ENCODE peak calls at places on chromosome 16, in eight cellular contexts. One of them, this sample, is unnamed.

GRCh38 chr16:11796227-11797165 is 562 bp downstream of the ZC3H7A start:
- DNase-seq in activated naive CD4-positive, alpha-beta T cell treated with Interleukin-2 at 50 U/mL for 16 hours: peak
- DNase-seq in left kidney: peak
- DNase-seq in uterus: peak
- DNase-seq in activated CD4-positive, alpha-beta T cell treated with anti-CD3 and anti-CD28 coated beads, Interleukin-2, amount 50 U/mL, for 1 hour: peak
- DNase-seq in stimulated activated naive CD8-positive, alpha-beta T cell treated with anti-CD3 and anti-CD28 coated beads, Interleukin-15, amount 100 ng/mL, for 72 hours: no peak
- DNase-seq in caudate nucleus: no peak
- DNase-seq in RWPE1: peak
- DNase-seq in this sample: peak

GRCh38 chr16:1920727-1921155 is 2.5 kb upstream of the HS3ST6 start:
- DNase-seq in activated naive CD4-positive, alpha-beta T cell treated with Interleukin-2 at 50 U/mL for 16 hours: no peak
- DNase-seq in left kidney: peak
- DNase-seq in uterus: no peak
- DNase-seq in activated CD4-positive, alpha-beta T cell treated with anti-CD3 and anti-CD28 coated beads, Interleukin-2, amount 50 U/mL, for 1 hour: no peak
- DNase-seq in stimulated activated naive CD8-positive, alpha-beta T cell treated with anti-CD3 and anti-CD28 coated beads, Interleukin-15, amount 100 ng/mL, for 72 hours: no peak
- DNase-seq in caudate nucleus: no peak
- DNase-seq in RWPE1: no peak
- DNase-seq in this sample: no peak

GRCh38 chr16:81625544-81626152 is 153.4 kb upstream of the PLCG2 start:
- DNase-seq in activated naive CD4-positive, alpha-beta T cell treated with Interleukin-2 at 50 U/mL for 16 hours: no peak
- DNase-seq in left kidney: no peak
- DNase-seq in uterus: peak
- DNase-seq in activated CD4-positive, alpha-beta T cell treated with anti-CD3 and anti-CD28 coated beads, Interleukin-2, amount 50 U/mL, for 1 hour: no peak
- DNase-seq in stimulated activated naive CD8-positive, alpha-beta T cell treated with anti-CD3 and anti-CD28 coated beads, Interleukin-15, amount 100 ng/mL, for 72 hours: no peak
- DNase-seq in caudate nucleus: no peak
- DNase-seq in RWPE1: peak
- DNase-seq in this sample: no peak

GRCh38 chr16:75341934-75342811 is 90.7 kb upstream of the BCAR1 start:
- DNase-seq in activated naive CD4-positive, alpha-beta T cell treated with Interleukin-2 at 50 U/mL for 16 hours: no peak
- DNase-seq in left kidney: peak
- DNase-seq in uterus: peak
- DNase-seq in activated CD4-positive, alpha-beta T cell treated with anti-CD3 and anti-CD28 coated beads, Interleukin-2, amount 50 U/mL, for 1 hour: no peak
- DNase-seq in stimulated activated naive CD8-positive, alpha-beta T cell treated with anti-CD3 and anti-CD28 coated beads, Interleukin-15, amount 100 ng/mL, for 72 hours: no peak
- DNase-seq in caudate nucleus: no peak
- DNase-seq in RWPE1: peak
- DNase-seq in this sample: no peak

GRCh38 chr16:47424846-47425245 is 36.0 kb downstream of the ITFG1 start:
- DNase-seq in activated naive CD4-positive, alpha-beta T cell treated with Interleukin-2 at 50 U/mL for 16 hours: no peak
- DNase-seq in left kidney: no peak
- DNase-seq in uterus: no peak
- DNase-seq in activated CD4-positive, alpha-beta T cell treated with anti-CD3 and anti-CD28 coated beads, Interleukin-2, amount 50 U/mL, for 1 hour: no peak
- DNase-seq in stimulated activated naive CD8-positive, alpha-beta T cell treated with anti-CD3 and anti-CD28 coated beads, Interleukin-15, amount 100 ng/mL, for 72 hours: no peak
- DNase-seq in caudate nucleus: no peak
- DNase-seq in RWPE1: no peak
- DNase-seq in this sample: no peak

GRCh38 chr16:88061346-88062110 is 110.3 kb downstream of the BANP start:
- DNase-seq in activated naive CD4-positive, alpha-beta T cell treated with Interleukin-2 at 50 U/mL for 16 hours: no peak
- DNase-seq in left kidney: no peak
- DNase-seq in uterus: no peak
- DNase-seq in activated CD4-positive, alpha-beta T cell treated with anti-CD3 and anti-CD28 coated beads, Interleukin-2, amount 50 U/mL, for 1 hour: no peak
- DNase-seq in stimulated activated naive CD8-positive, alpha-beta T cell treated with anti-CD3 and anti-CD28 coated beads, Interleukin-15, amount 100 ng/mL, for 72 hours: no peak
- DNase-seq in caudate nucleus: no peak
- DNase-seq in RWPE1: no peak
- DNase-seq in this sample: no peak

GRCh38 chr16:1929105-1929504 is 10.9 kb upstream of the HS3ST6 start:
- DNase-seq in activated naive CD4-positive, alpha-beta T cell treated with Interleukin-2 at 50 U/mL for 16 hours: no peak
- DNase-seq in left kidney: peak
- DNase-seq in uterus: no peak
- DNase-seq in activated CD4-positive, alpha-beta T cell treated with anti-CD3 and anti-CD28 coated beads, Interleukin-2, amount 50 U/mL, for 1 hour: no peak
- DNase-seq in stimulated activated naive CD8-positive, alpha-beta T cell treated with anti-CD3 and anti-CD28 coated beads, Interleukin-15, amount 100 ng/mL, for 72 hours: no peak
- DNase-seq in caudate nucleus: no peak
- DNase-seq in RWPE1: no peak
- DNase-seq in this sample: no peak

GRCh38 chr16:58339452-58339938 is 44.7 kb upstream of the PRSS54 start:
- DNase-seq in activated naive CD4-positive, alpha-beta T cell treated with Interleukin-2 at 50 U/mL for 16 hours: no peak
- DNase-seq in left kidney: peak
- DNase-seq in uterus: no peak
- DNase-seq in activated CD4-positive, alpha-beta T cell treated with anti-CD3 and anti-CD28 coated beads, Interleukin-2, amount 50 U/mL, for 1 hour: no peak
- DNase-seq in stimulated activated naive CD8-positive, alpha-beta T cell treated with anti-CD3 and anti-CD28 coated beads, Interleukin-15, amount 100 ng/mL, for 72 hours: no peak
- DNase-seq in caudate nucleus: no peak
- DNase-seq in RWPE1: no peak
- DNase-seq in this sample: peak

GRCh38 chr16:63461248-63461841 is 1425.1 kb upstream of the CDH8 start:
- DNase-seq in activated naive CD4-positive, alpha-beta T cell treated with Interleukin-2 at 50 U/mL for 16 hours: no peak
- DNase-seq in left kidney: peak
- DNase-seq in uterus: peak
- DNase-seq in activated CD4-positive, alpha-beta T cell treated with anti-CD3 and anti-CD28 coated beads, Interleukin-2, amount 50 U/mL, for 1 hour: no peak
- DNase-seq in stimulated activated naive CD8-positive, alpha-beta T cell treated with anti-CD3 and anti-CD28 coated beads, Interleukin-15, amount 100 ng/mL, for 72 hours: no peak
- DNase-seq in caudate nucleus: no peak
- DNase-seq in RWPE1: peak
- DNase-seq in this sample: no peak

GRCh38 chr16:22010902-22011301 is 3.0 kb downstream of the MOSMO start:
- DNase-seq in activated naive CD4-positive, alpha-beta T cell treated with Interleukin-2 at 50 U/mL for 16 hours: no peak
- DNase-seq in left kidney: no peak
- DNase-seq in uterus: no peak
- DNase-seq in activated CD4-positive, alpha-beta T cell treated with anti-CD3 and anti-CD28 coated beads, Interleukin-2, amount 50 U/mL, for 1 hour: no peak
- DNase-seq in stimulated activated naive CD8-positive, alpha-beta T cell treated with anti-CD3 and anti-CD28 coated beads, Interleukin-15, amount 100 ng/mL, for 72 hours: no peak
- DNase-seq in caudate nucleus: no peak
- DNase-seq in RWPE1: no peak
- DNase-seq in this sample: no peak

GRCh38 chr16:14310519-14310991 is 239.4 kb downstream of the MRTFB start:
- DNase-seq in activated naive CD4-positive, alpha-beta T cell treated with Interleukin-2 at 50 U/mL for 16 hours: no peak
- DNase-seq in left kidney: no peak
- DNase-seq in uterus: no peak
- DNase-seq in activated CD4-positive, alpha-beta T cell treated with anti-CD3 and anti-CD28 coated beads, Interleukin-2, amount 50 U/mL, for 1 hour: no peak
- DNase-seq in stimulated activated naive CD8-positive, alpha-beta T cell treated with anti-CD3 and anti-CD28 coated beads, Interleukin-15, amount 100 ng/mL, for 72 hours: no peak
- DNase-seq in caudate nucleus: no peak
- DNase-seq in RWPE1: no peak
- DNase-seq in this sample: no peak

GRCh38 chr16:89049484-89050118 is 44.1 kb upstream of the ACSF3 start:
- DNase-seq in activated naive CD4-positive, alpha-beta T cell treated with Interleukin-2 at 50 U/mL for 16 hours: no peak
- DNase-seq in left kidney: peak
- DNase-seq in uterus: no peak
- DNase-seq in activated CD4-positive, alpha-beta T cell treated with anti-CD3 and anti-CD28 coated beads, Interleukin-2, amount 50 U/mL, for 1 hour: no peak
- DNase-seq in stimulated activated naive CD8-positive, alpha-beta T cell treated with anti-CD3 and anti-CD28 coated beads, Interleukin-15, amount 100 ng/mL, for 72 hours: no peak
- DNase-seq in caudate nucleus: no peak
- DNase-seq in RWPE1: no peak
- DNase-seq in this sample: peak